ENCODE peak calls at places on chromosome 2, in four cellular contexts. J is Right ventricle myocardium superior, G is fibroblast of the aortic adventitia, B is endothelial cell. W is an unnamed sample.

GRCh38 chr2:170843656-170844055 is 27.0 kb downstream of the GAD1 start:
- DNase-seq in J (no peak), G (peak), B (no peak), W (peak)

GRCh38 chr2:17813015-17813741 is 3.1 kb upstream of the MSGN1 start:
- DNase-seq in J (no peak), G (no peak), B (no peak), W (peak)

GRCh38 chr2:144659731-144660275 is 139.9 kb upstream of the ZEB2 start:
- DNase-seq in J (no peak), G (peak), B (no peak), W (peak)

GRCh38 chr2:75432761-75433361 is 127.9 kb downstream of the EVA1A start:
- DNase-seq in J (no peak), G (no peak), B (no peak), W (no peak)

GRCh38 chr2:223835701-223836532 is 1.5 kb downstream of the AP1S3 start:
- DNase-seq in J (no peak), G (no peak), B (no peak), W (no peak)

GRCh38 chr2:209391776-209392401 is 32.0 kb upstream of the MAP2 start:
- DNase-seq in J (no peak), G (peak), B (no peak), W (peak)

GRCh38 chr2:2324565-2325101 is 6.4 kb downstream of the MYT1L start:
- DNase-seq in J (no peak), G (no peak), B (no peak), W (no peak)

GRCh38 chr2:224947566-224947965 is 94.7 kb downstream of the DOCK10 start:
- DNase-seq in J (no peak), G (no peak), B (no peak), W (peak)

GRCh38 chr2:67437132-67437531 is 40.0 kb downstream of the ETAA1 start:
- DNase-seq in J (no peak), G (no peak), B (no peak), W (peak)

GRCh38 chr2:96136123-96136720 is 2.1 kb downstream of the ASTL start:
- DNase-seq in J (no peak), G (no peak), B (no peak), W (peak)

GRCh38 chr2:48496867-48497266 is 33.1 kb upstream of the STON1 start:
- DNase-seq in J (no peak), G (peak), B (no peak), W (peak)

GRCh38 chr2:148927010-148927409 is 52.0 kb downstream of the KIF5C start:
- DNase-seq in J (peak), G (no peak), B (no peak), W (no peak)

GRCh38 chr2:46461716-46462171 is 17.6 kb upstream of the TMEM247 start:
- DNase-seq in J (no peak), G (no peak), B (no peak), W (no peak)

GRCh38 chr2:10947005-10947440 is 35.3 kb downstream of the KCNF1 start:
- DNase-seq in J (no peak), G (no peak), B (no peak), W (peak)

GRCh38 chr2:240425697-240426096 is 9.8 kb upstream of the GPC1 start:
- DNase-seq in J (no peak), G (no peak), B (no peak), W (no peak)

GRCh38 chr2:172091626-172092566 is 6.6 kb downstream of the DLX1 start:
- DNase-seq in J (no peak), G (no peak), B (no peak), W (no peak)

GRCh38 chr2:53545159-53546055 is 222.2 kb upstream of the CHAC2 start:
- DNase-seq in J (no peak), G (no peak), B (no peak), W (no peak)

GRCh38 chr2:187547353-187547979 is 6.8 kb downstream of the TFPI start:
- DNase-seq in J (no peak), G (peak), B (no peak), W (peak)

GRCh38 chr2:3747032-3747654 is 43.8 kb downstream of the DCDC2C start:
- DNase-seq in J (no peak), G (no peak), B (no peak), W (no peak)

GRCh38 chr2:161085041-161085598 is 75.1 kb upstream of the TANK start:
- DNase-seq in J (no peak), G (peak), B (no peak), W (peak)

GRCh38 chr2:217667545-217667944 is 335.2 kb downstream of the TNS1 start:
- DNase-seq in J (no peak), G (peak), B (no peak), W (no peak)

GRCh38 chr2:236674238-236674637 is 104.6 kb downstream of the ACKR3 start:
- DNase-seq in J (no peak), G (no peak), B (no peak), W (no peak)

GRCh38 chr2:212032536-212033219 is 505.9 kb downstream of the ERBB4 start:
- DNase-seq in J (no peak), G (peak), B (no peak), W (peak)

GRCh38 chr2:95099910-95100309 is 21.7 kb downstream of the MRPS5 start:
- DNase-seq in J (no peak), G (no peak), B (no peak), W (no peak)

GRCh38 chr2:71461304-71461671 is 7.9 kb downstream of the DYSF start:
- DNase-seq in J (no peak), G (no peak), B (no peak), W (no peak)

GRCh38 chr2:176118606-176119370 is 2.2 kb downstream of the HOXD10 start:
- DNase-seq in J (no peak), G (no peak), B (no peak), W (peak)

W was measured in ELR.